ENCODE peak calls at places on chromosomes 4 and X, in five cellular contexts. One of them, this sample, is unnamed. For H3K27me3, the result is how much of the 10 kb centered on the place peaks cover.

GRCh38 chr4:157075811-157076577 is at the start of gene GLRB:
- DNase-seq in pancreas: peak
- DNase-seq in psoas muscle: peak
- DNase-seq in PC-3: peak
- DNase-seq in transverse colon: no peak
- DNase-seq in this sample: peak

GRCh38 chr4:155391932-155392331 is 15.2 kb upstream of the MAP9 start:
- DNase-seq in psoas muscle: no peak
- DNase-seq in transverse colon: no peak
- DNase-seq in PC-3: no peak
- DNase-seq in pancreas: no peak
- DNase-seq in this sample: no peak

GRCh38 chr4:174423257-174423944 is 98.9 kb downstream of the HPGD start:
- DNase-seq in psoas muscle: peak
- DNase-seq in transverse colon: no peak
- DNase-seq in PC-3: peak
- DNase-seq in pancreas: peak
- DNase-seq in this sample: peak

GRCh38 chr4:65635051-65635821 is 35.1 kb downstream of the EPHA5 start:
- DNase-seq in pancreas: no peak
- DNase-seq in psoas muscle: no peak
- DNase-seq in PC-3: no peak
- DNase-seq in transverse colon: no peak
- DNase-seq in this sample: no peak

GRCh38 chr4:101782546-101782945 is 8.0 kb upstream of the BANK1 start:
- DNase-seq in transverse colon: no peak
- DNase-seq in psoas muscle: no peak
- DNase-seq in PC-3: peak
- DNase-seq in pancreas: no peak
- DNase-seq in this sample: no peak

GRCh38 chrX:151996329-151996728 is 21.9 kb upstream of the GABRE start:
- DNase-seq in psoas muscle: no peak
- DNase-seq in PC-3: no peak
- DNase-seq in pancreas: no peak
- DNase-seq in transverse colon: no peak
- DNase-seq in this sample: no peak

GRCh38 chr4:52657630-52658501 is 1.2 kb downstream of the USP46 start:
- DNase-seq in psoas muscle: peak
- DNase-seq in PC-3: peak
- DNase-seq in transverse colon: no peak
- DNase-seq in pancreas: peak
- DNase-seq in this sample: peak

GRCh38 chr4:2716236-2716635 is 39.9 kb downstream of the TNIP2 start:
- DNase-seq in psoas muscle: no peak
- DNase-seq in transverse colon: no peak
- DNase-seq in PC-3: no peak
- DNase-seq in pancreas: no peak
- DNase-seq in this sample: no peak

GRCh38 chr4:158202475-158202874 is 7.8 kb upstream of the TMEM144 start:
- DNase-seq in psoas muscle: no peak
- DNase-seq in transverse colon: no peak
- DNase-seq in pancreas: no peak
- DNase-seq in PC-3: no peak
- DNase-seq in this sample: no peak

GRCh38 chr4:15149842-15150592 is 147.7 kb downstream of the CPEB2 start:
- DNase-seq in transverse colon: peak
- DNase-seq in PC-3: peak
- DNase-seq in pancreas: peak
- DNase-seq in psoas muscle: peak
- DNase-seq in this sample: peak

GRCh38 chr4:144699565-144699964 is 53.6 kb downstream of the HHIP start:
- DNase-seq in psoas muscle: no peak
- DNase-seq in pancreas: no peak
- DNase-seq in PC-3: peak
- DNase-seq in transverse colon: no peak
- DNase-seq in this sample: peak

GRCh38 chrX:120629667-120630537 is at the start of gene C1GALT1C1:
- DNase-seq in transverse colon: peak
- DNase-seq in PC-3: peak
- DNase-seq in psoas muscle: peak
- DNase-seq in pancreas: peak
- DNase-seq in this sample: peak
- TF ChIP-seq CTCF in transverse colon: no peak
- TF ChIP-seq CTCF in PC-3: no peak
- TF ChIP-seq CTCF in psoas muscle: no peak
- TF ChIP-seq CTCF in pancreas: no peak
- TF ChIP-seq CTCF in this sample: no peak

GRCh38 chr4:788636-789297 is 37.2 kb downstream of the CPLX1 start:
- DNase-seq in psoas muscle: no peak
- DNase-seq in pancreas: no peak
- DNase-seq in transverse colon: no peak
- DNase-seq in PC-3: no peak
- DNase-seq in this sample: no peak
- H3K27me3 ChIP-seq in psoas muscle: under half
- H3K27me3 ChIP-seq in pancreas: under half
- H3K27me3 ChIP-seq in transverse colon: half or more
- H3K27me3 ChIP-seq in PC-3: under half
- H3K27me3 ChIP-seq in this sample: under half

DNA sequence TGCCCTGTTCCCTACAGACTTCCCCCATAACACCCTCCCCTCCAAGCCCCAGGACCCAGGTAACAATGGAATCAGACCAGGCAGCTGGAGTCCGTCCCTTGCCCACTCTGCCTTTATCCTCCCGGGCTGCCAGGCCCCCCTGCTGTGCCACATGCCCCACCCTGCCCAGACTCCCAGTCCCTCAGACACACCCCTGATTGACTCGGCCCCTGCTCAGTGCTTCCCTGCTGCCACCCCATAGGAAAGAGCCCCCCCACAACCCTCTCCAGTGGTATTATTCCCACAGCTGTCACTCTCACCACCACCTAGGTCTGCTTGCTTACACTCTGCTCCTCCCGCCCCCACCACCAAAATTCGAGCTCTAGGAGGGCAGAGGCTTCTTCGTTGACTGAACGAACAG is 4.7 kb upstream of the NAA10 start:
- DNase-seq in psoas muscle: no peak
- DNase-seq in transverse colon: no peak
- DNase-seq in PC-3: no peak
- DNase-seq in pancreas: no peak
- DNase-seq in this sample: no peak
- TF ChIP-seq CTCF in psoas muscle: no peak
- TF ChIP-seq CTCF in transverse colon: no peak
- TF ChIP-seq CTCF in PC-3: no peak
- TF ChIP-seq CTCF in pancreas: no peak
- TF ChIP-seq CTCF in this sample: no peak

GRCh38 chrX:40085714-40086113 is 12.0 kb downstream of the BCOR start:
- DNase-seq in transverse colon: no peak
- DNase-seq in PC-3: no peak
- DNase-seq in pancreas: peak
- DNase-seq in psoas muscle: no peak
- DNase-seq in this sample: no peak

GRCh38 chrX:40088803-40089540 is 8.8 kb downstream of the BCOR start:
- DNase-seq in pancreas: no peak
- DNase-seq in psoas muscle: no peak
- DNase-seq in PC-3: no peak
- DNase-seq in transverse colon: no peak
- DNase-seq in this sample: no peak

GRCh38 chrX:40088299-40088625 is 9.5 kb downstream of the BCOR start:
- DNase-seq in pancreas: no peak
- DNase-seq in transverse colon: no peak
- DNase-seq in PC-3: no peak
- DNase-seq in psoas muscle: no peak
- DNase-seq in this sample: peak

GRCh38 chrX:40086569-40087335 is 11.0 kb downstream of the BCOR start:
- DNase-seq in transverse colon: no peak
- DNase-seq in pancreas: no peak
- DNase-seq in PC-3: no peak
- DNase-seq in psoas muscle: no peak
- DNase-seq in this sample: no peak

GRCh38 chrX:40087574-40088298 is 10.0 kb downstream of the BCOR start:
- DNase-seq in pancreas: no peak
- DNase-seq in transverse colon: no peak
- DNase-seq in psoas muscle: no peak
- DNase-seq in PC-3: no peak
- DNase-seq in this sample: no peak
- H3K27me3 ChIP-seq in pancreas: under half
- H3K27me3 ChIP-seq in transverse colon: under half
- H3K27me3 ChIP-seq in psoas muscle: under half
- H3K27me3 ChIP-seq in PC-3: under half
- H3K27me3 ChIP-seq in this sample: under half

This sample was measured in A673.